ENCODE peak calls at places on chromosomes 1 and 21, in nine cellular contexts. M is CD8-positive, alpha-beta T cell; F is heart left ventricle; O is neural crest cell; H is GM10248; K is upper lobe of right lung; P is lower leg skin; N is AG04449; S is ovary. D is an unnamed sample.

GRCh38 chr1:162554258-162554657 is 7.3 kb upstream of the UAP1 start:
- DNase-seq in M (no peak), F (no peak), O (no peak), H (no peak), K (no peak), P (no peak), N (no peak), S (no peak), D (no peak)

GRCh38 chr1:61914823-61915482 is 172.7 kb downstream of the PATJ start:
- DNase-seq in M (no peak), F (no peak), O (no peak), H (no peak), K (no peak), P (no peak), N (no peak), S (no peak), D (no peak)

GRCh38 chr1:115771094-115771846 is 2.8 kb upstream of the CASQ2 start:
- DNase-seq in M (no peak), F (no peak), O (no peak), H (no peak), K (no peak), P (no peak), N (no peak), S (no peak), D (no peak)

GRCh38 chr1:33654267-33654832 is 181.9 kb downstream of the ZSCAN20 start:
- DNase-seq in M (no peak), F (no peak), O (peak), H (no peak), K (no peak), P (no peak), N (no peak), S (no peak), D (no peak)

GRCh38 chr1:22916469-22916817 is 56.2 kb downstream of the LACTBL1 start:
- DNase-seq in M (no peak), F (no peak), O (no peak), H (no peak), K (no peak), P (no peak), N (no peak), S (no peak), D (no peak)

GRCh38 chr1:245771521-245772281 is 616.9 kb downstream of the KIF26B start:
- DNase-seq in M (no peak), F (no peak), O (no peak), H (no peak), K (no peak), P (no peak), N (peak), S (no peak), D (no peak)

GRCh38 chr1:55363261-55363660 is 148.1 kb upstream of the USP24 start:
- DNase-seq in M (no peak), F (no peak), O (no peak), H (no peak), K (no peak), P (no peak), N (no peak), S (no peak), D (no peak)

GRCh38 chr1:7010534-7011200 is 225.4 kb downstream of the CAMTA1 start:
- DNase-seq in M (no peak), F (no peak), O (no peak), H (no peak), K (no peak), P (no peak), N (no peak), S (no peak), D (no peak)

GRCh38 chr21:38531142-38531541 is 32.9 kb upstream of the ERG start:
- DNase-seq in M (no peak), F (no peak), O (no peak), H (no peak), K (no peak), P (no peak), N (no peak), S (no peak), D (no peak)

GRCh38 chr1:101237229-101237837 is 514 bp downstream of the S1PR1 start:
- DNase-seq in M (no peak), F (no peak), O (no peak), H (peak), K (no peak), P (no peak), N (peak), S (no peak), D (peak)

GRCh38 chr1:58308206-58308605 is 238.3 kb downstream of the OMA1 start:
- DNase-seq in M (no peak), F (no peak), O (no peak), H (no peak), K (no peak), P (no peak), N (no peak), S (no peak), D (no peak)

GRCh38 chr1:90386899-90387334 is 330.2 kb downstream of the BARHL2 start:
- DNase-seq in M (no peak), F (no peak), O (no peak), H (no peak), K (no peak), P (no peak), N (no peak), S (no peak), D (no peak)

GRCh38 chr1:42420911-42421585 is 34.8 kb downstream of the ZMYND12 start:
- DNase-seq in M (no peak), F (peak), O (no peak), H (no peak), K (no peak), P (no peak), N (peak), S (peak), D (no peak)

GRCh38 chr1:247561711-247562110 is 12.8 kb downstream of the GCSAML start:
- DNase-seq in M (no peak), F (no peak), O (no peak), H (no peak), K (no peak), P (no peak), N (no peak), S (no peak), D (no peak)

GRCh38 chr21:31887596-31887920 is 14.7 kb downstream of the HUNK start:
- DNase-seq in M (no peak), F (peak), O (no peak), H (no peak), K (no peak), P (no peak), N (no peak), S (no peak), D (no peak)

GRCh38 chr21:32378956-32379355 is 13.9 kb downstream of the URB1 start:
- DNase-seq in M (no peak), F (peak), O (no peak), H (no peak), K (no peak), P (no peak), N (no peak), S (no peak), D (no peak)

GRCh38 chr1:26368006-26368405 is 4.5 kb downstream of the ZNF683 start:
- DNase-seq in M (no peak), F (no peak), O (no peak), H (no peak), K (no peak), P (no peak), N (no peak), S (no peak), D (no peak)

GRCh38 chr1:205563927-205564441 is 59.5 kb downstream of the CDK18 start:
- DNase-seq in M (no peak), F (no peak), O (no peak), H (no peak), K (peak), P (no peak), N (no peak), S (no peak), D (no peak)

GRCh38 chr1:155195201-155196102 is 12.2 kb downstream of the THBS3 start:
- DNase-seq in M (no peak), F (peak), O (no peak), H (no peak), K (no peak), P (no peak), N (no peak), S (peak), D (no peak)

GRCh38 chr1:167518331-167518700 is at the start of gene CD247:
- DNase-seq in M (peak), F (no peak), O (no peak), H (no peak), K (no peak), P (no peak), N (no peak), S (no peak), D (peak)

GRCh38 chr1:156848461-156849150 is 10.3 kb downstream of the INSRR start:
- DNase-seq in M (peak), F (no peak), O (no peak), H (no peak), K (peak), P (no peak), N (no peak), S (no peak), D (peak)

GRCh38 chr1:194300776-194301175 is 1114.4 kb upstream of the B3GALT2 start:
- DNase-seq in M (no peak), F (no peak), O (no peak), H (no peak), K (no peak), P (no peak), N (no peak), S (no peak), D (no peak)

GRCh38 chr1:205262706-205263105 is 35.0 kb downstream of the TMCC2 start:
- DNase-seq in M (no peak), F (no peak), O (no peak), H (no peak), K (no peak), P (no peak), N (no peak), S (no peak), D (no peak)

GRCh38 chr1:31936278-31936965 is 1.7 kb downstream of the PTP4A2 start:
- DNase-seq in M (no peak), F (no peak), O (no peak), H (no peak), K (no peak), P (no peak), N (no peak), S (no peak), D (no peak)

GRCh38 chr1:31937300-31938183 is 626 bp downstream of the PTP4A2 start:
- DNase-seq in M (peak), F (peak), O (peak), H (peak), K (peak), P (peak), N (no peak), S (peak), D (peak)

GRCh38 chr1:31939484-31940329 is 1.5 kb upstream of the PTP4A2 start:
- DNase-seq in M (peak), F (no peak), O (no peak), H (peak), K (no peak), P (no peak), N (no peak), S (peak), D (peak)

GRCh38 chr1:31936966-31937299 is 1.2 kb downstream of the PTP4A2 start:
- DNase-seq in M (no peak), F (no peak), O (no peak), H (no peak), K (no peak), P (no peak), N (no peak), S (no peak), D (no peak)

GRCh38 chr1:31938184-31938975 is at the start of gene PTP4A2:
- DNase-seq in M (peak), F (peak), O (peak), H (peak), K (peak), P (peak), N (no peak), S (peak), D (peak)
- TF ChIP-seq CTCF in M (peak), F (peak), O (peak), H (peak), K (peak), P (no peak), N (no peak), S (no peak), D (peak)

DNA sequence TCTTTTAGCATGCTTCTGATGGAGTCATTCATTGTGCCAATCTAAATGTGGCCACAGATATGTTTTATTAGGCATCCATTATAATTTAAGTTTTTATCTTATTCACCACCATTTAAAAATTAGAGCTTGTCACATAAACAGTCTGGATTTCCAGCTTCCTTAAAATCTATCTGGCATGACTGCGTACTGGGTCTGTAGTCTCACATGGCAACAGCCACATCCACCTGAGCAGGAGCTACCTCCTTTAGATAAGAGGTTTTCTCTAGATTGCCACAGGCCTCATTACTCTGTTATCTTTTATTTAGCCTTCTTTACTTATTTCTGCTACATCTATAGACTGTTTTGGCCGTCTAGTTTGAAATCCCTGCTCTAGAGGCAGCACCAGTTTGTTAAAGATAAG is 29.1 kb downstream of the B3GALT2 start:
- DNase-seq in M (no peak), F (no peak), O (no peak), H (no peak), K (no peak), P (no peak), N (no peak), S (no peak), D (no peak)
- TF ChIP-seq CTCF in M (no peak), F (no peak), O (no peak), H (no peak), K (no peak), P (no peak), N (no peak), S (no peak), D (no peak)

GRCh38 chr1:84208935-84209334 is 64.9 kb downstream of the PRKACB start:
- DNase-seq in M (no peak), F (no peak), O (no peak), H (no peak), K (no peak), P (no peak), N (no peak), S (no peak), D (no peak)
- TF ChIP-seq CTCF in M (no peak), F (no peak), O (no peak), H (no peak), K (no peak), P (no peak), N (no peak), S (no peak), D (no peak)

GRCh38 chr1:226405411-226405988 is 2.4 kb downstream of the PARP1 start:
- DNase-seq in M (no peak), F (no peak), O (no peak), H (peak), K (no peak), P (no peak), N (no peak), S (no peak), D (no peak)

GRCh38 chr1:226407497-226408284 is at the start of gene PARP1:
- DNase-seq in M (peak), F (peak), O (peak), H (peak), K (peak), P (peak), N (no peak), S (peak), D (peak)

GRCh38 chr1:226407199-226407496 is 745 bp downstream of the PARP1 start:
- DNase-seq in M (peak), F (no peak), O (no peak), H (no peak), K (no peak), P (no peak), N (no peak), S (no peak), D (no peak)

GRCh38 chr1:226404904-226405222 is 3.0 kb downstream of the PARP1 start:
- DNase-seq in M (no peak), F (no peak), O (no peak), H (no peak), K (no peak), P (no peak), N (no peak), S (no peak), D (no peak)

GRCh38 chr1:226406401-226406881 is 1.5 kb downstream of the PARP1 start:
- DNase-seq in M (no peak), F (no peak), O (no peak), H (no peak), K (no peak), P (no peak), N (no peak), S (no peak), D (no peak)
- TF ChIP-seq CTCF in M (no peak), F (no peak), O (no peak), H (no peak), K (no peak), P (no peak), N (no peak), S (no peak), D (no peak)

DNA sequence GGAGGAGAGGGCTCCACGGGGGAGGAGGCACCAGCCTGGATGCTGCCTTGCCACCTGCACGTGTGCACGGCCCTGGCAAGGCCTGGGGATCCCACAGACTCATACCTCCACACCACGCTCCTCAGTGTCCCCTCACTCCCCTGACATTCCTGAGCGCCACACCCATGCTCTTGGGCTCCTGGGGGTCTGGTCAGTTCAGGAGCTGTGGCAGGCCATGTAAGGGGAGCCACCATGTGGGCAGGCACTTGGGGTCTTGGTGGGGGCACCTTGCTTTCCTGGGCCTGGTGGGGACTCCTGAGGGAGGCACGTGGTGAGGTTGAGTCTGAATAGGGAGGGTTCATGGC is 1.4 kb downstream of the GJC2 start:
- DNase-seq in M (no peak), F (no peak), O (no peak), H (no peak), K (no peak), P (no peak), N (no peak), S (no peak), D (no peak)
- TF ChIP-seq CTCF in M (no peak), F (no peak), O (no peak), H (no peak), K (no peak), P (no peak), N (no peak), S (no peak), D (no peak)

DNA sequence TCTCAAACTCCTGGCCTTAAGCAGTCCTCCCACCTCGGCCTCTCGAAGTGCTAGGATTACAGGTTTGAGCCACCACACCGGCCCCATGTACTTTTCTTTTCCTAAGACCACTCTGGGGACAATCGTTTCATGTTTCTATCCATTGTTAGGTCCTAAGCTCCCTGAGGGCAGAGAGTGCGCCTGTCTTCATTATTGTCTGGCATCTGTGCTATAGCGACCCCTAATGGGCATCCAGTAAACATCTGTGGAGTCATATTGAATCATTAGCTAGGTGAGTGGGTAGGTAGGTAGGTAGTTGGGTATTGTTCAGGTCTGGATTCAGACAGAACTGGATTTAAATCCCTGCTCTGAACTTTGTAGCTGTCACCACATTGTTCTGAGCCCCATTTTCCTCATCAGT is 66.1 kb downstream of the TMEM53 start:
- DNase-seq in M (no peak), F (no peak), O (no peak), H (no peak), K (no peak), P (no peak), N (no peak), S (no peak), D (no peak)
- TF ChIP-seq CTCF in M (no peak), F (no peak), O (peak), H (peak), K (no peak), P (no peak), N (no peak), S (no peak), D (no peak)

GRCh38 chr1:77514871-77515776 is 167.3 kb downstream of the ZZZ3 start:
- DNase-seq in M (no peak), F (peak), O (peak), H (no peak), K (no peak), P (no peak), N (peak), S (peak), D (no peak)
- TF ChIP-seq CTCF in M (no peak), F (no peak), O (peak), H (no peak), K (no peak), P (no peak), N (peak), S (no peak), D (no peak)